ENCODE peak calls at places on chromosomes 6 and 20, in four cellular contexts. T is thoracic aorta, X is uterus, G is esophagus squamous epithelium. L is an unnamed sample.

GRCh38 chr6:159968295-159969203 is at the start of gene IGF2R:
- DNase-seq in X (peak; percentile 94), T (peak; percentile 85), G (peak; percentile 76), L (peak; percentile 64)

GRCh38 chr6:43291708-43292107 is 6.4 kb upstream of the SLC22A7 start:
- DNase-seq in T (no peak), X (no peak), G (no peak), L (no peak)

GRCh38 chr20:54284928-54285704 is 77.2 kb downstream of the PFDN4 start:
- DNase-seq in G (no peak), X (no peak), T (no peak), L (no peak)

GRCh38 chr20:46354920-46355654 is 46.8 kb upstream of the CDH22 start:
- DNase-seq in X (no peak), G (no peak), T (no peak), L (no peak)

GRCh38 chr6:80690611-80691090 is 584.2 kb downstream of the BCKDHB start:
- DNase-seq in X (no peak), G (no peak), T (no peak), L (no peak)

GRCh38 chr20:12170406-12170805 is 252.7 kb downstream of the BTBD3 start:
- DNase-seq in X (no peak), G (no peak), T (no peak), L (no peak)

GRCh38 chr6:1075444-1075843 is 236.5 kb upstream of the FOXQ1 start:
- DNase-seq in X (no peak), G (no peak), T (no peak), L (no peak)

GRCh38 chr6:88813045-88813444 is 150.4 kb downstream of the RNGTT start:
- DNase-seq in T (no peak), X (no peak), G (no peak), L (no peak)

GRCh38 chr6:16058188-16058780 is 70.6 kb upstream of the MYLIP start:
- DNase-seq in G (no peak), X (peak; percentile 34), T (no peak), L (no peak)

GRCh38 chr6:85390105-85390728 is 59.7 kb upstream of the NT5E start:
- DNase-seq in X (no peak), G (no peak), T (no peak), L (no peak)

GRCh38 chr6:18501313-18502013 is 114.3 kb downstream of the RNF144B start:
- DNase-seq in T (no peak), X (peak; percentile 19), G (no peak), L (no peak)

GRCh38 chr6:36510365-36510764 is 36.9 kb downstream of the STK38 start:
- DNase-seq in T (no peak), G (no peak), X (no peak), L (no peak)

GRCh38 chr6:126723541-126724170 is 383.7 kb downstream of the CENPW start:
- DNase-seq in G (no peak), T (no peak), X (no peak), L (no peak)

GRCh38 chr20:10667077-10667401 is 6.8 kb downstream of the JAG1 start:
- DNase-seq in X (peak; percentile 59), G (no peak), T (no peak), L (no peak)

GRCh38 chr20:62595491-62595890 is 46.8 kb upstream of the SLCO4A1 start:
- DNase-seq in G (no peak), T (no peak), X (peak; percentile 47), L (no peak)

GRCh38 chr6:113486172-113486571 is 371.0 kb upstream of the MARCKS start:
- DNase-seq in T (no peak), X (no peak), G (no peak), L (no peak)

GRCh38 chr6:168184701-168185100 is 105.7 kb upstream of the FRMD1 start:
- DNase-seq in G (no peak), X (peak; percentile 3), T (no peak), L (no peak)

GRCh38 chr20:13186043-13186774 is 34.9 kb upstream of the ISM1 start:
- DNase-seq in G (no peak), T (no peak), X (no peak), L (no peak)

GRCh38 chr6:37648465-37649330 is 49.0 kb downstream of the MDGA1 start:
- DNase-seq in X (no peak), T (no peak), G (no peak), L (no peak)

GRCh38 chr6:101195581-101195980 is 197.9 kb upstream of the GRIK2 start:
- DNase-seq in T (no peak), X (no peak), G (no peak), L (no peak)

GRCh38 chr20:54190200-54190599 is 16.4 kb upstream of the CYP24A1 start:
- DNase-seq in X (no peak), G (no peak), T (no peak), L (no peak)

GRCh38 chr6:110352603-110353303 is 5.4 kb downstream of the METTL24 start:
- DNase-seq in T (no peak), G (no peak), X (no peak), L (no peak)

GRCh38 chr6:148494226-148494625 is 151.6 kb downstream of the SASH1 start:
- DNase-seq in T (no peak), G (no peak), X (no peak), L (no peak)

GRCh38 chr20:48791014-48791413 is 36.8 kb downstream of the PREX1 start:
- DNase-seq in T (no peak), G (no peak), X (no peak), L (no peak)

GRCh38 chr20:50247196-50248094 is 56.8 kb downstream of the CEBPB start:
- DNase-seq in T (no peak), G (no peak), X (no peak), L (no peak)

GRCh38 chr6:47650553-47651432 is 47.6 kb upstream of the ADGRF4 start:
- DNase-seq in T (no peak), X (no peak), G (no peak), L (no peak)

GRCh38 chr20:35059612-35060011 is 33.0 kb downstream of the TRPC4AP start:
- DNase-seq in T (no peak), G (no peak), X (no peak), L (no peak)

GRCh38 chr20:933024-933423 is 16.9 kb upstream of the ANGPT4 start:
- DNase-seq in T (no peak), X (no peak), G (no peak), L (no peak)

GRCh38 chr6:112683926-112684325 is 336.8 kb downstream of the RFPL4B start:
- DNase-seq in X (no peak), T (no peak), G (no peak), L (no peak)

GRCh38 chr6:111667921-111668320 is 62.2 kb upstream of the TRAF3IP2 start:
- DNase-seq in G (no peak), X (no peak), T (no peak), L (no peak)

GRCh38 chr6:147204060-147204785 is at the start of gene STXBP5:
- DNase-seq in T (no peak), X (peak; percentile 51), G (no peak), L (peak; percentile 42)

GRCh38 chr20:52953020-52953419 is 19.1 kb upstream of the TSHZ2 start:
- DNase-seq in T (no peak), G (no peak), X (no peak), L (no peak)

GRCh38 chr6:36622901-36623546 is 28.9 kb downstream of the SRSF3 start:
- DNase-seq in G (no peak), T (no peak), X (no peak), L (no peak)

GRCh38 chr20:906703-907102 is 9.4 kb downstream of the ANGPT4 start:
- DNase-seq in X (no peak), T (no peak), G (no peak), L (no peak)

GRCh38 chr6:12289655-12290489 is at the start of gene EDN1:
- DNase-seq in X (peak; percentile 50), T (no peak), G (no peak), L (peak; percentile 49)

DNA sequence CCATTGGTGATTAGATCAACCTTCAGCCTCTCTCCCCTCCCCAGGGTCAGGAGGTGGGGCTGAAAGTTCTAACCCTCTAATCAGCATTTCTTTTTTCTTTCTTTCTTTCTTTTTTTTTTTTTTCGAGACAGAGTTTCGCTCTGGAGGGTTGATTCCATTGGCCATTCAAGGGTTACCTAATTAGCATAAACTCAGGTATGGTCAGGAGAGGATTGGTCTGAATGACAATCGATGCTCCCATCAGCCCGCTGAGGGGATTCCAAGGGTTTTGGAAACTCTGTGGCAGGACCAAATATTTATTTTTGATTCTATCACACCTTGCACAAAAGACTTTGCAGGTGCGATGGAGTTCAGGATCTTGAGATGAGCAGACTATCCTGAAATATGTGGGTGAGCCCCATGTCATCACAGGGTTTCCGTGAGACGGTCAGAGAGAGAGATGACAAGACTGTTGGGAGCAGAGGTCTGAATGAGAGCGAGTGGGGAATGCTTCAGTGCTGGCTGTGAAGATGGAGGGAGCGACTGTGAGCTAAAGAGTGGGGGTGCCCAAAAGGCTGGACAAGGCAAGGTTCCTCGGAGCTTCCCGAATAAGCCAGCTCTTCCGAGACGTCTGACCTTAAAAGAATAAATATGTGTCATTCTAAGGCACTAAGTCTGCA is 107.1 kb downstream of the BMP7 start:
- DNase-seq in T (no peak), G (no peak), X (no peak), L (no peak)
- H3K27ac ChIP-seq in T (no peak overlapping the region), G (no peak overlapping the region), X (no peak overlapping the region), L (no peak overlapping the region)

DNA sequence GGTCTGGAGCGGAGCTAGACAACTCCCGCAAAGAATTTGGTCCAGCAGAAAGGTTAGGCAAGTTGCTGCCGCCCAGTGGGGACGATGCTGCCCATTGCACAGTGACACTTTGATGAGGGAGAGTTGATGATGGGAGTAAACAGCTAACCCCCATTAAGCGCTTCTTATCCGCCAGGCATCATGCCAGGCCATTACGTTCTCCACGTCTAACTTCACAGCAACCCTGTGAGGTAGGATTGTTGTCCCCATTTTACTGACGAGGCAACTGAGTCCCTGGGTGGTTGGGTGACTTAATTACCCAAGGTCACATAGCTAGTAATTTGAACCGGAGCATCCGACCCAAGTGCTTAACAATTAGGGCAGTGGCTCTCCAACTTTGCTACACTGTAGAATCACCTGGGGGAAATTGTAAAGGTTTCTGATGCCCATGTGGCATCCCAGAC is 731 bp downstream of the RALGAPB start:
- DNase-seq in T (no peak), G (no peak), X (no peak), L (no peak)
- H3K27ac ChIP-seq in T (peak overlapping the region; percentile 93), G (peak overlapping the region; percentile 98), X (peak overlapping the region; percentile 84), L (no peak overlapping the region)

GRCh38 chr6:66772785-66773184 is 1065.8 kb upstream of the EYS start:
- DNase-seq in G (no peak), T (no peak), X (no peak), L (no peak)
- H3K27ac ChIP-seq in G (no peak overlapping the region), T (no peak overlapping the region), X (no peak overlapping the region), L (no peak overlapping the region)

DNA sequence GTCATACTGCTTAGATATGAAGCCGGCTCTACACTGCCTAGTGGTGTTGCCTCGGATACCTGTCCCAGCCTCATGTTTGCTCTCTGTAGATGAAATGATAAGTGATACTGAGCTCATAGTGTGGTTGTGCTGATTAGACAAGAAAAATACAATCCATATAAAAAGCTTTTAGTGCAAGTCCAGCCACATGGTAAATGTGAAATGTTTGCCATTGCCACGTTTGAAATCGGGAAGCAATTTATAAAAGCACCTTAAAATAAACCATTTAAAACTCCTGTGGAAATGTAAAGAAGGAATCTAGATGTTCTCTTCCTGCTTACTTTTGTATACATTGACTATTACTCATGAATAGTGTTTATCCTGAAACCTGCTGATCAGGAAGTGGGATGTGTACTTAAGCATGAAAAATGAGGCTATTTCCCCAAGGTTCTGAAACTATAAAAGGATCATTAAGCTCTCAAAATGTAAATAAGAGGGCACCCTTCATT is 13.2 kb upstream of the PBOV1 start:
- DNase-seq in X (no peak), T (no peak), G (no peak), L (no peak)
- H3K27ac ChIP-seq in X (no peak overlapping the region), T (no peak overlapping the region), G (peak overlapping the region; percentile 57), L (no peak overlapping the region)

GRCh38 chr6:33769248-33769821 is 19.6 kb downstream of the LEMD2 start:
- DNase-seq in G (no peak), X (no peak), T (no peak), L (no peak)
- H3K27ac ChIP-seq in G (peak overlapping the region; percentile 83), X (no peak overlapping the region), T (peak overlapping the region; percentile 85), L (no peak overlapping the region)

L was measured in caudate nucleus.